ENCODE peak calls at places on chromosomes 13 and 19, in ten cellular contexts. F, K, Z, W, A, R, E, G, O and U are unnamed samples.

GRCh38 chr19:1252221-1252817 is 3.9 kb downstream of the MIDN start:
- DNase-seq in F (peak), K (peak), Z (no peak), W (no peak), A (no peak), R (peak), E (peak), G (peak), O (peak), U (peak)

GRCh38 chr19:33297401-33298145 is 4.8 kb downstream of the CEBPA start:
- DNase-seq in F (no peak), K (no peak), Z (no peak), W (no peak), A (no peak), R (no peak), E (no peak), G (peak), O (no peak), U (no peak)

GRCh38 chr13:51764184-51765141 is 39.5 kb downstream of the DHRS12 start:
- DNase-seq in F (no peak), K (peak), Z (peak), W (no peak), A (no peak), R (no peak), E (peak), G (peak), O (peak), U (peak)

GRCh38 chr13:95505976-95506375 is 46.5 kb upstream of the CLDN10 start:
- DNase-seq in F (no peak), K (no peak), Z (no peak), W (no peak), A (no peak), R (no peak), E (no peak), G (no peak), O (no peak), U (no peak)

GRCh38 chr13:76216729-76217128 is 580.6 kb downstream of the LMO7 start:
- DNase-seq in F (no peak), K (no peak), Z (no peak), W (no peak), A (no peak), R (no peak), E (no peak), G (no peak), O (no peak), U (no peak)

GRCh38 chr13:113474179-113474578 is 16.3 kb downstream of the DCUN1D2 start:
- DNase-seq in F (no peak), K (no peak), Z (no peak), W (no peak), A (no peak), R (peak), E (no peak), G (no peak), O (no peak), U (no peak)

GRCh38 chr13:106232680-106233079 is 302.8 kb downstream of the EFNB2 start:
- DNase-seq in F (no peak), K (no peak), Z (no peak), W (peak), A (no peak), R (no peak), E (no peak), G (no peak), O (no peak), U (no peak)

GRCh38 chr13:109759609-109760008 is 26.8 kb downstream of the IRS2 start:
- DNase-seq in F (no peak), K (no peak), Z (no peak), W (no peak), A (no peak), R (no peak), E (no peak), G (no peak), O (no peak), U (no peak)

GRCh38 chr19:57560049-57560491 is 407 bp upstream of the ZNF550 start:
- DNase-seq in F (no peak), K (no peak), Z (no peak), W (no peak), A (no peak), R (no peak), E (peak), G (no peak), O (no peak), U (no peak)

GRCh38 chr13:20475927-20476691 is 49.5 kb downstream of the CRYL1 start:
- DNase-seq in F (no peak), K (no peak), Z (no peak), W (no peak), A (peak), R (no peak), E (no peak), G (peak), O (no peak), U (peak)

GRCh38 chr13:112184851-112185371 is 118.0 kb downstream of the SOX1 start:
- DNase-seq in F (no peak), K (no peak), Z (no peak), W (no peak), A (no peak), R (no peak), E (no peak), G (peak), O (no peak), U (no peak)

GRCh38 chr13:104106705-104107393 is 1040.6 kb upstream of the SLC10A2 start:
- DNase-seq in F (no peak), K (no peak), Z (peak), W (no peak), A (no peak), R (no peak), E (no peak), G (no peak), O (peak), U (no peak)

GRCh38 chr13:44806841-44807240 is 182.4 kb downstream of the NUFIP1 start:
- DNase-seq in F (no peak), K (peak), Z (no peak), W (no peak), A (no peak), R (no peak), E (no peak), G (no peak), O (no peak), U (no peak)

GRCh38 chr19:51006406-51006805 is 5.0 kb upstream of the KLK8 start:
- DNase-seq in F (no peak), K (no peak), Z (no peak), W (no peak), A (no peak), R (no peak), E (no peak), G (no peak), O (no peak), U (no peak)

GRCh38 chr13:42305503-42305902 is 33.6 kb downstream of the AKAP11 start:
- DNase-seq in F (no peak), K (no peak), Z (no peak), W (no peak), A (no peak), R (no peak), E (no peak), G (no peak), O (no peak), U (no peak)